ENCODE peak calls at places on chromosomes 11 and 22, in five cellular contexts. L is prostate gland, C is heart left ventricle, A is breast epithelium, K is body of pancreas. G is an unnamed sample. For H3K9me3, the result is how much of the 10 kb centered on the place peaks cover.

GRCh38 chr11:43504316-43504950 is 145.7 kb downstream of the TTC17 start:
- DNase-seq in L (no peak), C (no peak), A (no peak), K (peak), G (peak)

GRCh38 chr11:118799372-118799771 is 8.4 kb upstream of the DDX6 start:
- DNase-seq in C (no peak), A (no peak), L (no peak), K (no peak), G (no peak)

GRCh38 chr11:95993438-95994339 is 69.8 kb upstream of the MTMR2 start:
- DNase-seq in L (no peak), K (no peak), C (no peak), A (no peak), G (no peak)

GRCh38 chr11:11948242-11948947 is 60.0 kb downstream of the DKK3 start:
- DNase-seq in C (no peak), A (no peak), L (no peak), K (no peak), G (no peak)

GRCh38 chr11:69854719-69855118 is 35.5 kb upstream of the FGF3 start:
- DNase-seq in L (no peak), C (no peak), K (no peak), A (no peak), G (no peak)

GRCh38 chr22:26679003-26679629 is 21.7 kb downstream of the MIAT start:
- DNase-seq in L (peak), C (peak), A (peak), K (peak), G (peak)

GRCh38 chr22:41481131-41481830 is 12.4 kb downstream of the ACO2 start:
- DNase-seq in C (peak), A (peak), K (no peak), L (no peak), G (no peak)

GRCh38 chr22:44753189-44754042 is 1.0 kb downstream of the ARHGAP8 start:
- DNase-seq in A (no peak), K (peak), L (peak), C (no peak), G (peak)

GRCh38 chr22:41512421-41513194 is 31.7 kb downstream of the POLR3H start:
- DNase-seq in A (no peak), K (no peak), L (peak), C (no peak), G (peak)

GRCh38 chr22:38861927-38862326 is 10.1 kb downstream of the CBX6 start:
- DNase-seq in K (no peak), L (no peak), C (no peak), A (no peak), G (no peak)

GRCh38 chr22:38862375-38863329 is 9.4 kb downstream of the CBX6 start:
- DNase-seq in L (no peak), A (peak), K (no peak), C (peak), G (peak)

GRCh38 chr22:38860291-38861169 is 11.5 kb downstream of the CBX6 start:
- DNase-seq in K (no peak), C (no peak), L (no peak), A (no peak), G (no peak)

GRCh38 chr22:38859581-38860290 is 12.3 kb downstream of the CBX6 start:
- DNase-seq in C (no peak), A (no peak), L (no peak), K (no peak), G (no peak)

DNA sequence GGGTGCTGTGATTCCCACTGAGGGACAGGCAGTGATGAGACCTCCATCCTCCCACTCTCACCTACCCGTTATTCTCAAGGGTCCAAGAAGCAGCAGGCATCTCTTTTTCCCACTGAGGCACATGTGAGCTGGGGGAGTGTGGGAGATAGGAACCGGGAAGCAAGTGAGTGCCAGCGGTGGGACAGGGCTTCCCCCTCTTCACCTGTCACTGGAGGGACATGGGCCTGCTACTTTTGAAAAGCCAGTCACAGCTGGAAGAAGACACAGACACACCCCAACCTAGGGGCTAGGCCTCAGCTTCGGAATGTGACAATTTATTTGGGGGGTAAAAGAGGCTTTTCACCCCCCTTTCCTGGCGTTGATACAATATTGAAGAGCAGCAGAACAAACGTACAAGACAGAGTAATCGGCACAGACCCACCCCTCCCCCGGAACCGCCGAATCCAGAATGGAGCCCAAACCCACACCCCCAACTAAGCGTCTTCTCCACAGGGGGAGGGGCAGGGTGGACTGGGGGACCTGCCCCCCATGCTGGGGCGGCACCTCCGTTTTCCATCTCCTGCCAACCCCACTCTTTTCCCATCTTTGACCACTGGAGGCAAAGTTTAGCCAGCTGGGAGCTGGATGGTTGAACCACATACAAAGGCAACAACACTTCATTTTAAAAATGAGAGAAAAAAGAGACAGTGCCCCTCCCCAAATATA is 10.7 kb downstream of the CBX6 start:
- DNase-seq in A (no peak), L (no peak), C (no peak), K (no peak), G (no peak)
- TF ChIP-seq POLR2A in A (no peak), L (no peak), C (no peak), K (no peak), G (no peak)

DNA sequence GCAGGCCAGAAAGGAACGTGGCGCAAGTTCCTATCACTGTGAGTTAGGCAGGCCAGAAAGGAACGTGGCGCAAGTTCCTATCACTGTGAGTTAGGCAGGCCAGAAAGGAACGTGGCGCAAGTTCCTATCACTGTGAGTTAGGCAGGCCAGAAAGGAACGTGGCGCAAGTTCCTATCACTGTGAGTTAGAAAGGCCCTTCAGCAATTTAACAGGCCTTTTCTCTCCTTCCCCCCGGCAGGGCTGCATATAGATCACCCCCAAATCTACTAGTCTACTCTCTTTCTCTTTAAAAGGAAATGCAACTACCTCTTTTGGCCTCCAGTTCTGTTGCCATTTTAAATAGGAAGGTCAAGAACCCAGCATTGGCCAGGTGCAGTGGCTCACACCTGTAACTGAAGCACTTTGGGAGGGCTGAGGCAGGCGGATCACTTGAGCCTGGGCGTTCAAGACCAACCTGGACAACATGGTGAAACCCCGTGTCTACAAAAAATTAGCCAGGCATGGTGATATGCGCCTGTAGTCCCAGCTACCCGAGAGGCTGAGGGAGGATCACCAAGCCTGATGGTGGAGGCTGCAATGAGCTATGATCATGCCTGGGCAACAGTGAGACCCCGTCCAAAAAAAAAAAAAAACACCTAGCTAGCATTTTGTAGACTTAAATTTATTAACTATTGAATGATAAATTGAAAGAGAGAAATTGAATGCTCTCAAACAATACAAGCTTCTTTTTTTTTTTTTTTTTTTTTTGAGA is 14.9 kb downstream of the FAM118B start:
- DNase-seq in A (no peak), L (no peak), K (no peak), C (no peak), G (no peak)
- H3K9me3 ChIP-seq in A (under half), L (under half), K (under half), C (under half), G (under half)

DNA sequence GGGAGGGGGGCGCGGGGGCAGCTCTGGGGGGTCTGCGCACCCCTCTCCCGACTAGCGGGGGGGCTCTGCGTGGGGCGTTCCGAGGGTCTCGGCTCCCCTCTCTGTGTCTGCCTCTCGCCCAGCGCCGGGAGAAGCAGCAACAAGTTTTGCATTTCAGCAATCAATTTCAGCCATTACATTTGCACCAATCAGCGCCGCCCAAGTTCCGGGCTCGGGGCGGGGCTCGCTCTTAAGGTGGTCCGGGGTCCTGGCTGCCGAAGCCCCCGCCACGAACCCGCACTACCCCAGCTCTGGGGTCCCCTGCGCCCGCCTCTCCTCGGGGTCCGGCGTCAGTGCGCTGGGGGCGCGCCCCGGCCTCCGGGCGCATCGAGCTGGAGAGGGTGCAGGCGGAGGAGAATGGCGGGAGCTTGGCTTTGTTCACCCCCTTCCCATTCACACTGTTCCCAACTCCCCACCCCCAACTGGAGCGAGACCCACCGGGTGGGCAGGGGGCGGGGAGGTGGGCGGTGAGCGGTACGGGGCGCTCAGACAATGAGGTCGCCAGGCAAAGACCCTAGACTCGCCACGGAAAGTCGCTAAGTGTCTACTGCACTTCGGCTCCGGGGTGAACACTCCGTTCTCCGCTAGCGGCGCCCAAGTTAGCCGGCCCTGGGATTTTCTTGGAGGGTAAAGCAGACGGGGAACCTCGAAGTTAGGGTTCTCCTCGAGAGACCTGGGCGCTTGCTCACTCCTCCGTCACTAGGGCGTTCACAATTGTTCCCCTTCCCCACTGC is at the start of gene MN1:
- DNase-seq in K (peak), C (peak), A (no peak), L (no peak), G (peak)
- TF ChIP-seq POLR2A in K (no peak), C (no peak), A (no peak), L (no peak), G (no peak)

GRCh38 chr22:46260038-46260437 is 3.1 kb downstream of the PKDREJ start:
- DNase-seq in A (no peak), K (no peak), L (no peak), C (no peak), G (no peak)
- H3K9me3 ChIP-seq in A (under half), K (under half), L (under half), C (under half), G (under half)

GRCh38 chr22:46057762-46058420 is 80.9 kb upstream of the WNT7B start:
- DNase-seq in C (peak), A (peak), K (peak), L (peak), G (peak)
- TF ChIP-seq POLR2A in C (peak), A (no peak), K (peak), L (peak), G (no peak)

DNA sequence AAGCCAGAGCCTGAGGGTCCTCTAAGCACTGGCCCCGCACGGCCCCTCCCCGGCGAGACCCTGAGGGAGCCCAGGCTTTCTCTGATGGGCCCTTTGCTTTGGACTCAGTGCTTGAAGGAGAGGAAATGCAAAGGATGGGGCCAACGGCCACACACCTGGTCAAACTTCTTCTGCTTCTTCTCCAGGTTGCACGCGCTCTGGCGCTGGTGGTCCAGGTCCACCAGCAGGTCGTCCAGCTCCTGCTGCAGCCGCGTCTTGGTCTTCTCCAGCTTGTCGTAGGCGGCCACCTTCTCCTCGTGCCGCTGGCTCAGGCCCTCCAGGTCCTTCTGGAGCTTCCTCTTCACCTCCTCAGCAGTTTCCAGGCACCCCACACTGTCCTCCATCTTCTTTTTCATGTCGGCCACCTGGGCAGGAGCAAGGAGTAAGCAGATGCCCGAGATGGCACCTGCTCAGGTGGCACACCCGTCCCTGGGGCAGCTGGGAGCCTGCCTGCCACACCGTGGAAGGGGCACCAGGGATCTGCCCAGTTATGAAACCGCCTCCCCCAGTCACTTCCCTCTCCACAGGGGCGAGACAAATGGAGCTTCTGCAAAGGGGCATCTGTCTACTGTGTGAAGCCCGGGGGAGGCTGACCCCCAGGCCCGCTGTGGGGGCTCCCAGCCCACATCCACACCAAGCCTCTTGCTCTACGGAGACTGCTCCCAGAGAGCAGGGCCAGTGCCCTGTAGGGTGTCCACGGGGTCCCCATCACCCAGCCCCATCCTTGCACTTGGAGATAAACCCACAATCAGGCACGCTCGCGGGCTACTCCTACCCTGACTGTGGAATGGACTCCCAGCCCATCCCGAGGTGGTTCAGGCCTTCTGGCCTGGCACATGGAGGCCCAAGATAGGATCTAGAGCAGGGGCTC is 39.2 kb downstream of the APOL1 start:
- DNase-seq in A (no peak), K (no peak), L (no peak), C (no peak), G (no peak)
- H3K9me3 ChIP-seq in A (under half), K (under half), L (under half), C (under half), G (under half)